ENCODE peak calls at places on chromosomes 4 and X, in seven cellular contexts. S is left lung, J is progenitor cell of endocrine pancreas, F is cardiac fibroblast, G is neural crest cell, D is GM06990, A is cardiac muscle cell. T is an unnamed sample.

GRCh38 chrX:123976671-123977316 is 15.3 kb downstream of the STAG2 start:
- DNase-seq in S (no peak), J (no peak), F (peak), G (no peak), D (no peak), A (peak), T (no peak)

GRCh38 chr4:73701116-73701515 is 39.3 kb upstream of the CXCL8 start:
- DNase-seq in S (no peak), J (no peak), F (peak), G (no peak), D (no peak), A (peak), T (no peak)

GRCh38 chr4:108651068-108651794 is 832 bp downstream of the OSTC start:
- DNase-seq in S (no peak), J (no peak), F (peak), G (peak), D (no peak), A (peak), T (no peak)

GRCh38 chrX:107449490-107450175 is at the start of gene FRMPD3:
- DNase-seq in S (peak), J (no peak), F (no peak), G (no peak), D (peak), A (no peak), T (no peak)

GRCh38 chr4:82642321-82642720 is 80.5 kb upstream of the TMEM150C start:
- DNase-seq in S (no peak), J (no peak), F (no peak), G (no peak), D (no peak), A (no peak), T (no peak)

GRCh38 chr4:139754913-139755312 is 89.3 kb downstream of the MGST2 start:
- DNase-seq in S (no peak), J (no peak), F (no peak), G (no peak), D (no peak), A (no peak), T (no peak)

GRCh38 chr4:176036585-176037205 is 28.9 kb upstream of the WDR17 start:
- DNase-seq in S (no peak), J (no peak), F (no peak), G (no peak), D (no peak), A (no peak), T (no peak)

GRCh38 chr4:157806176-157806575 is 366.6 kb downstream of the GASK1B start:
- DNase-seq in S (no peak), J (no peak), F (no peak), G (no peak), D (no peak), A (no peak), T (no peak)

GRCh38 chr4:185713272-185713671 is 98.7 kb downstream of the SORBS2 start:
- DNase-seq in S (no peak), J (no peak), F (peak), G (no peak), D (no peak), A (peak), T (no peak)

GRCh38 chr4:100367451-100367850 is 150.4 kb downstream of the EMCN start:
- DNase-seq in S (no peak), J (no peak), F (no peak), G (no peak), D (no peak), A (no peak), T (no peak)

GRCh38 chr4:161816958-161817357 is 346.8 kb downstream of the FSTL5 start:
- DNase-seq in S (no peak), J (no peak), F (no peak), G (no peak), D (no peak), A (no peak), T (no peak)

GRCh38 chrX:50281253-50281652 is 76.7 kb downstream of the CCNB3 start:
- DNase-seq in S (no peak), J (no peak), F (no peak), G (no peak), D (no peak), A (no peak), T (no peak)

GRCh38 chrX:10574663-10575062 is 45.7 kb downstream of the MID1 start:
- DNase-seq in S (no peak), J (no peak), F (peak), G (no peak), D (no peak), A (peak), T (no peak)

GRCh38 chr4:101322743-101323142 is 24.6 kb downstream of the PPP3CA start:
- DNase-seq in S (no peak), J (no peak), F (no peak), G (no peak), D (no peak), A (no peak), T (no peak)

GRCh38 chrX:118780509-118780908 is 43.1 kb upstream of the ZCCHC12 start:
- DNase-seq in S (no peak), J (no peak), F (peak), G (no peak), D (no peak), A (peak), T (no peak)

GRCh38 chr4:40963912-40964478 is 214.2 kb downstream of the NSUN7 start:
- DNase-seq in S (no peak), J (no peak), F (peak), G (no peak), D (no peak), A (peak), T (no peak)

GRCh38 chrX:21907250-21907649 is 33.3 kb upstream of the SMS start:
- DNase-seq in S (no peak), J (no peak), F (no peak), G (no peak), D (no peak), A (peak), T (no peak)

GRCh38 chrX:153582896-153583295 is 16.0 kb downstream of the CCNQ start:
- DNase-seq in S (no peak), J (no peak), F (peak), G (peak), D (peak), A (peak), T (peak)

GRCh38 chr4:184348311-184349233 is 125.8 kb downstream of the IRF2 start:
- DNase-seq in S (no peak), J (no peak), F (peak), G (no peak), D (no peak), A (peak), T (no peak)

GRCh38 chr4:82578935-82579334 is 17.1 kb upstream of the TMEM150C start:
- DNase-seq in S (no peak), J (no peak), F (no peak), G (no peak), D (no peak), A (peak), T (no peak)

GRCh38 chr4:76198411-76199237 is 15.0 kb downstream of the SCARB2 start:
- DNase-seq in S (no peak), J (no peak), F (peak), G (peak), D (peak), A (peak), T (no peak)

GRCh38 chr4:151641167-151641566 is 119.6 kb downstream of the GATB start:
- DNase-seq in S (no peak), J (no peak), F (peak), G (no peak), D (no peak), A (peak), T (no peak)

GRCh38 chrX:12065251-12065650 is 73.0 kb upstream of the FRMPD4 start:
- DNase-seq in S (no peak), J (peak), F (peak), G (no peak), D (no peak), A (peak), T (no peak)

GRCh38 chrX:29890004-29890403 is 325.4 kb upstream of the MAGEB2 start:
- DNase-seq in S (no peak), J (no peak), F (no peak), G (no peak), D (no peak), A (no peak), T (no peak)

GRCh38 chrX:13293700-13294099 is 26.2 kb downstream of the ATXN3L start:
- DNase-seq in S (no peak), J (no peak), F (no peak), G (no peak), D (no peak), A (no peak), T (no peak)

GRCh38 chrX:28586891-28587635 is at the start of gene IL1RAPL1:
- DNase-seq in S (no peak), J (no peak), F (peak), G (peak), D (no peak), A (peak), T (no peak)

GRCh38 chrX:143664302-143664701 is 28.4 kb upstream of the SLITRK4 start:
- DNase-seq in S (no peak), J (no peak), F (peak), G (peak), D (no peak), A (peak), T (no peak)

GRCh38 chrX:85004255-85004654 is 578 bp downstream of the APOOL start:
- DNase-seq in S (no peak), J (no peak), F (peak), G (no peak), D (no peak), A (peak), T (no peak)

GRCh38 chr4:142379277-142380051 is 466.6 kb downstream of the INPP4B start:
- DNase-seq in S (no peak), J (no peak), F (peak), G (no peak), D (no peak), A (peak), T (no peak)

GRCh38 chr4:68404153-68404552 is 43.1 kb upstream of the TMPRSS11E start:
- DNase-seq in S (no peak), J (no peak), F (no peak), G (no peak), D (no peak), A (no peak), T (no peak)

GRCh38 chrX:108312011-108312410 is 126.2 kb downstream of the COL4A6 start:
- DNase-seq in S (no peak), J (no peak), F (peak), G (no peak), D (no peak), A (no peak), T (no peak)

GRCh38 chr4:107044170-107044569 is 8.1 kb upstream of the DKK2 start:
- DNase-seq in S (no peak), J (no peak), F (peak), G (no peak), D (no peak), A (no peak), T (no peak)
- TF ChIP-seq CTCF in S (no peak), J (no peak), F (peak), G (peak), D (peak), A (peak), T (no peak)

DNA sequence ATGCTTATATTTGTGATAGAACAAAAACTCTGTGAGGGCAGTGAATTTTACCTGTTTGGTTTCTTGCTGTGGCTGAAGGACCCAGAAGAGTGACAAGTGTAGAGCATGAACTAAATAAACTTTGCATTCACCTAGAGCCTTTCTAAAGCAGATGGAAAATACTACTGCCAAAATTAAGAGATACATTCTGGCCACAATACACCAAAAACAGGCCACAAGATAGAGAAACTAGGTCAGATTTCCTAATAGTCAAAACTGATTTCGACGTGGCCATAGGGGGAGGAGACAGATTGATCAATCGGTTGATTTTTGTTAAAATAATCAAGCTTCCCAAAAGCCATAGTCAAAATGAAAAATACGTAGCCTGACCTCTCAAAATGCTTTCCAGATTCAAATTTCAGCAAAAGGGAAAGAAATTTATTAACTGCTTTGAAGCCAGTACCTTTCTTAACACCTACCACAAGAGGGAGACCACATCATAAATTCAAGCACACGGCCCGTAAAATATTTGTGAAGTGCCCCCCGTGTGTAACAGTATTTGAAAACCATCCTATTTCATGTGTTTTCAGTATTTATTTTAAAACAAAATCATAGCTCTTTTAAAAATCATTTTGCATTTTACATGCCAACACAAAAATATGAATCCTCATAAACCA is 132.4 kb downstream of the CORIN start:
- DNase-seq in S (no peak), J (no peak), F (peak), G (no peak), D (no peak), A (peak), T (no peak)
- TF ChIP-seq CTCF in S (peak), J (peak), F (peak), G (peak), D (peak), A (peak), T (no peak)

GRCh38 chrX:41291309-41291708 is 42.7 kb upstream of the DDX3X start:
- DNase-seq in S (no peak), J (no peak), F (no peak), G (no peak), D (no peak), A (no peak), T (no peak)

GRCh38 chrX:41293269-41293668 is 40.7 kb upstream of the DDX3X start:
- DNase-seq in S (no peak), J (no peak), F (no peak), G (no peak), D (no peak), A (no peak), T (no peak)
- TF ChIP-seq CTCF in S (no peak), J (no peak), F (no peak), G (peak), D (peak), A (no peak), T (no peak)

GRCh38 chr4:27407616-27408015 is 547.0 kb downstream of the STIM2 start:
- DNase-seq in S (no peak), J (no peak), F (no peak), G (no peak), D (no peak), A (no peak), T (no peak)

GRCh38 chr4:27414867-27415266 is 554.2 kb downstream of the STIM2 start:
- DNase-seq in S (no peak), J (no peak), F (no peak), G (no peak), D (no peak), A (no peak), T (no peak)

DNA sequence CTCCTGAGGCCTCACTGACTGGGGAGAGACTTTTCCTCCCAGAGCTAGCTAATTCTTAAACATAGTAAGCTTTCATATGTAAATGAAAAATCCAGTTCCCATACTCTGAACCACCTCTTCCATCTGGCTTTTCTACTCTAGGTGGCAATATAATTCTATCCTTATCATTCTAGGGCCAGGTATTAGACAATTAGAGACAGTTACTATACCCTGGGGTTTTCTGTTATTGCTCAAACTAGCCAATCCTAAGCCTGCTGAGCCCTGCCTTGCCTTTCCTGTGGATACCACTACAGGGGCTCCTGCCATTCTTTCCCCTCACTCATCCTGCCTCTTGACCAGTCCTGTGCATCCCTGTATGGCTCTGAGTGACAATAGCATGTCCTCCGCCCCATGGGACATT is 552.0 kb downstream of the STIM2 start:
- DNase-seq in S (no peak), J (no peak), F (no peak), G (no peak), D (no peak), A (no peak), T (no peak)
- TF ChIP-seq CTCF in S (no peak), J (no peak), F (no peak), G (no peak), D (no peak), A (no peak), T (no peak)

GRCh38 chr4:21134994-21135393 is 434.7 kb downstream of the PACRGL start:
- DNase-seq in S (no peak), J (no peak), F (peak), G (no peak), D (no peak), A (peak), T (no peak)
- TF ChIP-seq CTCF in S (no peak), J (peak), F (no peak), G (peak), D (no peak), A (no peak), T (no peak)

DNA sequence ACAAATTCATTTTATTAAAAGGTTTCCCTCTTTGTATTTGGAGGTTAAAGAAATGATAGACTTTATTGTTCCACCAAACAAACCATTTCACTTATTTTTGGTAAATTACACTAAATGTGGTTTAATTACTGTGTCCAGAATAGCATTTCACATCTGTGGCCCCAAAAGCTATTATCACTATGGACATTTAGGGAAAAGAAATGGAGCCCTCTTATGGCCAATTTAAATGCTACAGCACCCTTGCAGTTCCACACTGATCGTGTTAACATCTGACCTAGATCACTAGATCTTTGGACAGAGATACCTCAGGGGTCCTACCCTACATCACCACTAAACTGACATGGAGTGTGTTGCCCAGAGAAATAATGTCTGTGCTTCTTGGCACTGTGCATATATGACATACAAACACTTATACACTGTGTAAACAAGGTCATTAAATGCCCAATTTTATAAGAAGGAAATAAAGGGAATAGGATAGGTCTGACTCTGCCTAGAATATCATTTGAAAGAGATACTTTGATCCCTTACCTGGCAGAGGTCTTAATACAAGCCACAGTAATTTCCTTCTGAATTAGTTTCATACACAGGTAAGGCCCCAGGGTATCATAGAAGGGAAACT is 163.9 kb downstream of the KDR start:
- DNase-seq in S (no peak), J (no peak), F (peak), G (no peak), D (no peak), A (peak), T (no peak)
- TF ChIP-seq CTCF in S (peak), J (peak), F (peak), G (peak), D (peak), A (peak), T (no peak)

GRCh38 chr4:91965166-91965565 is 338.6 kb upstream of the GRID2 start:
- DNase-seq in S (no peak), J (no peak), F (no peak), G (no peak), D (no peak), A (peak), T (no peak)
- TF ChIP-seq CTCF in S (no peak), J (peak), F (no peak), G (peak), D (no peak), A (peak), T (no peak)

GRCh38 chr4:172543249-172543648 is 625.4 kb upstream of the GALNT7 start:
- DNase-seq in S (no peak), J (no peak), F (no peak), G (no peak), D (no peak), A (no peak), T (no peak)
- TF ChIP-seq CTCF in S (no peak), J (no peak), F (no peak), G (peak), D (no peak), A (no peak), T (no peak)